ENCODE peak calls at places on chromosomes 13 and 19, in seven cellular contexts. A is A549, F is HuH-7, P is HFF-Myc, R is mammary epithelial cell, D is RWPE1, Q is fibroblast of mammary gland. S is an unnamed sample.

GRCh38 chr19:44904426-44904994 is 1.1 kb upstream of the APOE start:
- DNase-seq in A (peak), F (no peak), P (no peak), R (no peak), D (no peak), Q (no peak), S (no peak)

GRCh38 chr13:39144941-39145533 is 106.8 kb downstream of the NHLRC3 start:
- DNase-seq in A (peak), F (peak), P (peak), R (peak), D (peak), Q (peak), S (peak)

GRCh38 chr19:6402834-6403608 is 10.1 kb upstream of the GTF2F1 start:
- DNase-seq in A (no peak), F (peak), P (no peak), R (no peak), D (no peak), Q (peak), S (no peak)

GRCh38 chr19:49554701-49555181 is 25.6 kb downstream of the NOSIP start:
- DNase-seq in A (no peak), F (no peak), P (no peak), R (no peak), D (no peak), Q (no peak), S (no peak)

GRCh38 chr19:53936035-53936434 is 26.7 kb upstream of the CACNG8 start:
- DNase-seq in A (no peak), F (no peak), P (no peak), R (no peak), D (no peak), Q (no peak), S (no peak)

GRCh38 chr13:92224825-92225224 is 826.4 kb downstream of the GPC5 start:
- DNase-seq in A (no peak), F (peak), P (no peak), R (no peak), D (no peak), Q (no peak), S (no peak)

GRCh38 chr13:30354481-30355404 is 47.4 kb upstream of the KATNAL1 start:
- DNase-seq in A (no peak), F (no peak), P (no peak), R (no peak), D (no peak), Q (no peak), S (no peak)

GRCh38 chr13:28049880-28050871 is 50.2 kb downstream of the FLT3 start:
- DNase-seq in A (no peak), F (no peak), P (no peak), R (no peak), D (no peak), Q (no peak), S (no peak)

GRCh38 chr19:51359294-51359693 is 6.9 kb downstream of the ETFB start:
- DNase-seq in A (peak), F (no peak), P (no peak), R (peak), D (peak), Q (peak), S (no peak)

GRCh38 chr19:19425170-19425875 is 19.8 kb downstream of the GATAD2A start:
- DNase-seq in A (no peak), F (no peak), P (no peak), R (no peak), D (no peak), Q (no peak), S (no peak)

GRCh38 chr13:27662738-27663470 is 41.2 kb downstream of the POLR1D start:
- DNase-seq in A (no peak), F (peak), P (no peak), R (no peak), D (no peak), Q (no peak), S (no peak)

GRCh38 chr13:76667551-76667950 is 218.7 kb downstream of the KCTD12 start:
- DNase-seq in A (peak), F (no peak), P (no peak), R (peak), D (peak), Q (peak), S (peak)

GRCh38 chr19:8251025-8251472 is 41.9 kb downstream of the CERS4 start:
- DNase-seq in A (no peak), F (no peak), P (no peak), R (peak), D (no peak), Q (peak), S (no peak)

GRCh38 chr13:111530137-111530536 is 209.7 kb downstream of the TEX29 start:
- DNase-seq in A (no peak), F (no peak), P (no peak), R (no peak), D (no peak), Q (no peak), S (no peak)

GRCh38 chr13:33918199-33918932 is 100.4 kb downstream of the RFC3 start:
- DNase-seq in A (peak), F (no peak), P (peak), R (peak), D (peak), Q (peak), S (no peak)

GRCh38 chr19:55027472-55028337 is 10.4 kb downstream of the GP6 start:
- DNase-seq in A (peak), F (peak), P (no peak), R (no peak), D (no peak), Q (peak), S (no peak)

S was measured in SJSA1.